ENCODE peak calls at places on chromosome 15, in seven cellular contexts. T is cardiac muscle cell; E is activated T-helper 1 cell treated with anti-CD3 and anti-CD28 coated beads, Interleukin-2, amount 50 U/mL, for 16 hours; G is neural crest cell; A is NCI-H774; P is nephron progenitor cell; Q is A172. M is an unnamed sample.

GRCh38 chr15:69802432-69802831 is 295.3 kb downstream of the TLE3 start:
- DNase-seq in T (no peak), E (no peak), G (no peak), A (no peak), P (no peak), Q (no peak), M (no peak)

GRCh38 chr15:50996641-50997040 is 88.2 kb downstream of the AP4E1 start:
- DNase-seq in T (peak), E (no peak), G (no peak), A (no peak), P (no peak), Q (no peak), M (no peak)

GRCh38 chr15:80059786-80060489 is 462 bp downstream of the ZFAND6 start:
- DNase-seq in T (peak), E (peak), G (no peak), A (peak), P (peak), Q (peak), M (peak)

GRCh38 chr15:40160689-40161688 is at the start of gene BUB1B:
- DNase-seq in T (peak), E (peak), G (peak), A (peak), P (peak), Q (peak), M (peak)

GRCh38 chr15:51444112-51444511 is 102.7 kb downstream of the GLDN start:
- DNase-seq in T (no peak), E (no peak), G (no peak), A (no peak), P (no peak), Q (no peak), M (no peak)

GRCh38 chr15:29815000-29815704 is 7.1 kb downstream of the TJP1 start:
- DNase-seq in T (no peak), E (no peak), G (no peak), A (no peak), P (no peak), Q (no peak), M (no peak)

GRCh38 chr15:83206971-83207621 is 527 bp downstream of the HDGFL3 start:
- DNase-seq in T (peak), E (no peak), G (peak), A (no peak), P (peak), Q (peak), M (peak)

GRCh38 chr15:64430000-64430735 is 30.2 kb upstream of the ZNF609 start:
- DNase-seq in T (peak), E (no peak), G (no peak), A (no peak), P (no peak), Q (peak), M (peak)

GRCh38 chr15:42088801-42089640 is 5.3 kb downstream of the PLA2G4D start:
- DNase-seq in T (no peak), E (no peak), G (no peak), A (no peak), P (no peak), Q (no peak), M (no peak)

GRCh38 chr15:31277335-31278055 is 49.1 kb upstream of the KLF13 start:
- DNase-seq in T (no peak), E (no peak), G (no peak), A (no peak), P (no peak), Q (no peak), M (no peak)